ENCODE peak calls at places on chromosomes 3 and 15, in ten cellular contexts. One of them, this sample, is unnamed.

GRCh38 chr15:64845183-64845611 is 3.5 kb downstream of the PLEKHO2 start:
- DNase-seq in AG09319: no peak
- DNase-seq in cardiac fibroblast: no peak
- DNase-seq in CD8-positive, alpha-beta T cell: no peak
- DNase-seq in testis: peak; percentile 65
- DNase-seq in body of pancreas: no peak
- DNase-seq in GM13976: no peak
- DNase-seq in progenitor cell of endocrine pancreas: no peak
- DNase-seq in endothelial cell: peak; percentile 26
- DNase-seq in fibroblast of pulmonary artery: peak; percentile 53
- DNase-seq in this sample: no peak

GRCh38 chr3:10628902-10629700 is 123.7 kb upstream of the ATP2B2 start:
- DNase-seq in AG09319: no peak
- DNase-seq in cardiac fibroblast: no peak
- DNase-seq in CD8-positive, alpha-beta T cell: no peak
- DNase-seq in testis: no peak
- DNase-seq in body of pancreas: no peak
- DNase-seq in GM13976: no peak
- DNase-seq in progenitor cell of endocrine pancreas: no peak
- DNase-seq in endothelial cell: no peak
- DNase-seq in fibroblast of pulmonary artery: no peak
- DNase-seq in this sample: no peak

GRCh38 chr15:70172124-70172523 is 74.4 kb upstream of the TLE3 start:
- DNase-seq in AG09319: no peak
- DNase-seq in cardiac fibroblast: no peak
- DNase-seq in CD8-positive, alpha-beta T cell: no peak
- DNase-seq in testis: no peak
- DNase-seq in body of pancreas: no peak
- DNase-seq in GM13976: no peak
- DNase-seq in progenitor cell of endocrine pancreas: no peak
- DNase-seq in endothelial cell: no peak
- DNase-seq in fibroblast of pulmonary artery: no peak
- DNase-seq in this sample: no peak

GRCh38 chr3:172224560-172225214 is 185.3 kb downstream of the FNDC3B start:
- DNase-seq in AG09319: no peak
- DNase-seq in cardiac fibroblast: no peak
- DNase-seq in CD8-positive, alpha-beta T cell: no peak
- DNase-seq in testis: no peak
- DNase-seq in body of pancreas: no peak
- DNase-seq in GM13976: no peak
- DNase-seq in progenitor cell of endocrine pancreas: no peak
- DNase-seq in endothelial cell: no peak
- DNase-seq in fibroblast of pulmonary artery: no peak
- DNase-seq in this sample: no peak

GRCh38 chr3:38574411-38575278 is 74.8 kb downstream of the SCN5A start:
- DNase-seq in AG09319: no peak
- DNase-seq in cardiac fibroblast: peak; percentile 31
- DNase-seq in CD8-positive, alpha-beta T cell: peak; percentile 21
- DNase-seq in testis: peak; percentile 2
- DNase-seq in body of pancreas: no peak
- DNase-seq in GM13976: no peak
- DNase-seq in progenitor cell of endocrine pancreas: peak; percentile 4
- DNase-seq in endothelial cell: no peak
- DNase-seq in fibroblast of pulmonary artery: peak; percentile 44
- DNase-seq in this sample: no peak

GRCh38 chr15:78987891-78988360 is 43.1 kb upstream of the CTSH start:
- DNase-seq in AG09319: no peak
- DNase-seq in cardiac fibroblast: no peak
- DNase-seq in CD8-positive, alpha-beta T cell: no peak
- DNase-seq in testis: no peak
- DNase-seq in body of pancreas: no peak
- DNase-seq in GM13976: no peak
- DNase-seq in progenitor cell of endocrine pancreas: no peak
- DNase-seq in endothelial cell: no peak
- DNase-seq in fibroblast of pulmonary artery: peak; percentile 13
- DNase-seq in this sample: no peak

GRCh38 chr15:99704444-99704838 is 28.8 kb downstream of the LYSMD4 start:
- DNase-seq in AG09319: peak; percentile 69
- DNase-seq in cardiac fibroblast: peak; percentile 95
- DNase-seq in CD8-positive, alpha-beta T cell: no peak
- DNase-seq in testis: peak; percentile 58
- DNase-seq in body of pancreas: peak; percentile 54
- DNase-seq in GM13976: peak; percentile 61
- DNase-seq in progenitor cell of endocrine pancreas: peak; percentile 21
- DNase-seq in endothelial cell: peak; percentile 48
- DNase-seq in fibroblast of pulmonary artery: peak; percentile 95
- DNase-seq in this sample: peak; percentile 30

GRCh38 chr3:45964139-45964538 is 20.9 kb downstream of the CXCR6 start:
- DNase-seq in AG09319: no peak
- DNase-seq in cardiac fibroblast: no peak
- DNase-seq in CD8-positive, alpha-beta T cell: no peak
- DNase-seq in testis: no peak
- DNase-seq in body of pancreas: no peak
- DNase-seq in GM13976: peak; percentile 64
- DNase-seq in progenitor cell of endocrine pancreas: no peak
- DNase-seq in endothelial cell: no peak
- DNase-seq in fibroblast of pulmonary artery: no peak
- DNase-seq in this sample: no peak

GRCh38 chr3:84194032-84194431 is 764.8 kb upstream of the CADM2 start:
- DNase-seq in AG09319: no peak
- DNase-seq in cardiac fibroblast: no peak
- DNase-seq in CD8-positive, alpha-beta T cell: no peak
- DNase-seq in testis: no peak
- DNase-seq in body of pancreas: no peak
- DNase-seq in GM13976: no peak
- DNase-seq in progenitor cell of endocrine pancreas: no peak
- DNase-seq in endothelial cell: no peak
- DNase-seq in fibroblast of pulmonary artery: no peak
- DNase-seq in this sample: no peak

GRCh38 chr3:107430214-107431047 is 53.2 kb downstream of the CCDC54 start:
- DNase-seq in AG09319: no peak
- DNase-seq in cardiac fibroblast: peak; percentile 59
- DNase-seq in CD8-positive, alpha-beta T cell: no peak
- DNase-seq in testis: peak; percentile 41
- DNase-seq in body of pancreas: no peak
- DNase-seq in GM13976: peak; percentile 21
- DNase-seq in progenitor cell of endocrine pancreas: no peak
- DNase-seq in endothelial cell: peak; percentile 9
- DNase-seq in fibroblast of pulmonary artery: peak; percentile 44
- DNase-seq in this sample: no peak

GRCh38 chr3:104437131-104437750 is 929.5 kb upstream of the ALCAM start:
- DNase-seq in AG09319: no peak
- DNase-seq in cardiac fibroblast: peak; percentile 70
- DNase-seq in CD8-positive, alpha-beta T cell: no peak
- DNase-seq in testis: no peak
- DNase-seq in body of pancreas: no peak
- DNase-seq in GM13976: no peak
- DNase-seq in progenitor cell of endocrine pancreas: no peak
- DNase-seq in endothelial cell: no peak
- DNase-seq in fibroblast of pulmonary artery: peak; percentile 67
- DNase-seq in this sample: no peak

GRCh38 chr3:39809181-39809994 is at the start of gene MYRIP:
- DNase-seq in AG09319: no peak
- DNase-seq in cardiac fibroblast: no peak
- DNase-seq in CD8-positive, alpha-beta T cell: no peak
- DNase-seq in testis: peak; percentile 75
- DNase-seq in body of pancreas: peak; percentile 91
- DNase-seq in GM13976: peak; percentile 63
- DNase-seq in progenitor cell of endocrine pancreas: peak; percentile 73
- DNase-seq in endothelial cell: peak; percentile 75
- DNase-seq in fibroblast of pulmonary artery: peak; percentile 11
- DNase-seq in this sample: peak; percentile 50

GRCh38 chr3:13145131-13145825 is 72.0 kb upstream of the IQSEC1 start:
- DNase-seq in AG09319: no peak
- DNase-seq in cardiac fibroblast: no peak
- DNase-seq in CD8-positive, alpha-beta T cell: no peak
- DNase-seq in testis: no peak
- DNase-seq in body of pancreas: peak; percentile 1
- DNase-seq in GM13976: no peak
- DNase-seq in progenitor cell of endocrine pancreas: no peak
- DNase-seq in endothelial cell: no peak
- DNase-seq in fibroblast of pulmonary artery: no peak
- DNase-seq in this sample: no peak
- TF ChIP-seq CTCF in AG09319: no peak
- TF ChIP-seq CTCF in cardiac fibroblast: no peak
- TF ChIP-seq CTCF in CD8-positive, alpha-beta T cell: no peak
- TF ChIP-seq CTCF in testis: no peak
- TF ChIP-seq CTCF in body of pancreas: no peak
- TF ChIP-seq CTCF in GM13976: no peak
- TF ChIP-seq CTCF in progenitor cell of endocrine pancreas: no peak
- TF ChIP-seq CTCF in endothelial cell: no peak
- TF ChIP-seq CTCF in fibroblast of pulmonary artery: no peak
- TF ChIP-seq CTCF in this sample: no peak

GRCh38 chr15:38745136-38745535 is 180.5 kb upstream of the RASGRP1 start:
- DNase-seq in AG09319: peak; percentile 44
- DNase-seq in cardiac fibroblast: no peak
- DNase-seq in CD8-positive, alpha-beta T cell: no peak
- DNase-seq in testis: no peak
- DNase-seq in body of pancreas: no peak
- DNase-seq in GM13976: no peak
- DNase-seq in progenitor cell of endocrine pancreas: no peak
- DNase-seq in endothelial cell: no peak
- DNase-seq in fibroblast of pulmonary artery: no peak
- DNase-seq in this sample: no peak
- TF ChIP-seq CTCF in AG09319: no peak
- TF ChIP-seq CTCF in cardiac fibroblast: no peak
- TF ChIP-seq CTCF in CD8-positive, alpha-beta T cell: no peak
- TF ChIP-seq CTCF in testis: no peak
- TF ChIP-seq CTCF in body of pancreas: no peak
- TF ChIP-seq CTCF in GM13976: no peak
- TF ChIP-seq CTCF in progenitor cell of endocrine pancreas: no peak
- TF ChIP-seq CTCF in endothelial cell: no peak
- TF ChIP-seq CTCF in fibroblast of pulmonary artery: no peak
- TF ChIP-seq CTCF in this sample: no peak

GRCh38 chr3:16317561-16317945 is 52.5 kb downstream of the OXNAD1 start:
- DNase-seq in AG09319: no peak
- DNase-seq in cardiac fibroblast: no peak
- DNase-seq in CD8-positive, alpha-beta T cell: peak; percentile 47
- DNase-seq in testis: no peak
- DNase-seq in body of pancreas: no peak
- DNase-seq in GM13976: no peak
- DNase-seq in progenitor cell of endocrine pancreas: no peak
- DNase-seq in endothelial cell: no peak
- DNase-seq in fibroblast of pulmonary artery: no peak
- DNase-seq in this sample: no peak

GRCh38 chr3:16316847-16317560 is 52.0 kb downstream of the OXNAD1 start:
- DNase-seq in AG09319: no peak
- DNase-seq in cardiac fibroblast: no peak
- DNase-seq in CD8-positive, alpha-beta T cell: peak; percentile 53
- DNase-seq in testis: no peak
- DNase-seq in body of pancreas: no peak
- DNase-seq in GM13976: no peak
- DNase-seq in progenitor cell of endocrine pancreas: no peak
- DNase-seq in endothelial cell: no peak
- DNase-seq in fibroblast of pulmonary artery: no peak
- DNase-seq in this sample: no peak

GRCh38 chr3:16319723-16320122 is 54.7 kb downstream of the OXNAD1 start:
- DNase-seq in AG09319: no peak
- DNase-seq in cardiac fibroblast: no peak
- DNase-seq in CD8-positive, alpha-beta T cell: peak; percentile 47
- DNase-seq in testis: no peak
- DNase-seq in body of pancreas: no peak
- DNase-seq in GM13976: no peak
- DNase-seq in progenitor cell of endocrine pancreas: no peak
- DNase-seq in endothelial cell: no peak
- DNase-seq in fibroblast of pulmonary artery: no peak
- DNase-seq in this sample: no peak

GRCh38 chr3:16318216-16318615 is 53.2 kb downstream of the OXNAD1 start:
- DNase-seq in AG09319: peak; percentile 7
- DNase-seq in cardiac fibroblast: peak; percentile 10
- DNase-seq in CD8-positive, alpha-beta T cell: no peak
- DNase-seq in testis: no peak
- DNase-seq in body of pancreas: no peak
- DNase-seq in GM13976: no peak
- DNase-seq in progenitor cell of endocrine pancreas: no peak
- DNase-seq in endothelial cell: no peak
- DNase-seq in fibroblast of pulmonary artery: peak; percentile 48
- DNase-seq in this sample: no peak

DNA sequence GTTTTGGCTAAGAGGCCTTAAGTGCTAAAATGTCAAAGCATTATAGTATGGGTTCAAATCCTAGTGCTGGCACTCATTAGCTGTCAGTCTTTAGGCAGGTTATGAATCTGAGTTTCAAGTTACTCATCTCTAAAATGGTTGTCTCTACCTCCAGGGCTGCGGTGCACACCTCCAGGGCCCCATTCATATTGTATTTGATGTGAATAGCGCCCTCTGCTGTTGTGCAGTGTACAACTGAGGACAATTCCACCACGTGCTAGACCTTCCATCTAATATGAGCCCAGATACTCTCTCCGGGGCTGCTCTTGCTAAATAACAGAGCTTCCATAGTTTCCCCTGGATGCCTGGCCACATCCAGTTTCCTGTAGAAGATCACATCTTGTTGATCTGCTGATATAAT is 54.3 kb downstream of the OXNAD1 start:
- DNase-seq in AG09319: no peak
- DNase-seq in cardiac fibroblast: peak; percentile 27
- DNase-seq in CD8-positive, alpha-beta T cell: peak; percentile 82
- DNase-seq in testis: peak; percentile 60
- DNase-seq in body of pancreas: no peak
- DNase-seq in GM13976: peak; percentile 48
- DNase-seq in progenitor cell of endocrine pancreas: no peak
- DNase-seq in endothelial cell: peak; percentile 25
- DNase-seq in fibroblast of pulmonary artery: peak; percentile 28
- DNase-seq in this sample: no peak
- TF ChIP-seq CTCF in AG09319: peak; percentile 8
- TF ChIP-seq CTCF in cardiac fibroblast: peak; percentile 25
- TF ChIP-seq CTCF in CD8-positive, alpha-beta T cell: peak; percentile 66
- TF ChIP-seq CTCF in testis: no peak
- TF ChIP-seq CTCF in body of pancreas: no peak
- TF ChIP-seq CTCF in GM13976: peak; percentile 26
- TF ChIP-seq CTCF in progenitor cell of endocrine pancreas: peak; percentile 35
- TF ChIP-seq CTCF in endothelial cell: peak; percentile 35
- TF ChIP-seq CTCF in fibroblast of pulmonary artery: peak; percentile 34
- TF ChIP-seq CTCF in this sample: peak; percentile 45

DNA sequence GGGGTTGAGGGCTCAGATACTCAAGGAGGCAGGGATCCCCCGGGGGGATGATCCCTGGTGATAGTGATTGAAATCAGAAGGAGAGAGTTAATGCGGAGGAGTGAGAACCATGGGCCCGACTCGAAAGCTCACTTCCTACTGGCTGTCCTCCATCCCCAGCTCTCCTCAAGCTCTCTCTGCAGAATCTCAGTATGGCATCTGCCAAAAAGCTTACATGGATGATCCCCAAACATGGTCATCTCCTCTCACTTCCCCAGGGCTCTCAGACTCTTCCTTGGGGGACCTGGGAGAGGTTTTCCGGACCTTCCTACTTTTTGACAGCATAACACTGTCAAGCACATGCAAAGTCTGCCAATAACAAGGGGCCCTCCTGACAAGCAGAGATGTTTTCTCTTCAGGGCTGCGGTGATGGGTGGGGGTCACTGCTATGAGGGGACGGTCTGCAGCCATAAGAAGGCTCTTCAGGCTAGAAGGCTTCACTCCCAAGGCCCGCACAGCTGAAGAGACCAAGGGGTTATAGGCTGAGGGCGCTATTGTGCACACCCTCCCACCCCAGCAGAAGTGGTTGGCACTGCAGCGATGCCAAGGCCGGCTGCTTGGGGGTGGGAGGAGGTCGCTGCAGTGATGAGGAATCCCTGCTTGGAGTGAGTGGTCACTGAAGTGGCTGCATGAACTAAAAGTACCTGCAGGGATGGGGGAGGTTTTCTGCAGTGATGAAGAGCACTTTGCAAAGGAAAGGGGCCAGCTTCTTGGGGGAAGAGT is 828 bp upstream of the VWA5B2 start:
- DNase-seq in AG09319: no peak
- DNase-seq in cardiac fibroblast: no peak
- DNase-seq in CD8-positive, alpha-beta T cell: no peak
- DNase-seq in testis: no peak
- DNase-seq in body of pancreas: no peak
- DNase-seq in GM13976: peak; percentile 37
- DNase-seq in progenitor cell of endocrine pancreas: no peak
- DNase-seq in endothelial cell: no peak
- DNase-seq in fibroblast of pulmonary artery: no peak
- DNase-seq in this sample: no peak
- TF ChIP-seq CTCF in AG09319: no peak
- TF ChIP-seq CTCF in cardiac fibroblast: no peak
- TF ChIP-seq CTCF in CD8-positive, alpha-beta T cell: no peak
- TF ChIP-seq CTCF in testis: no peak
- TF ChIP-seq CTCF in body of pancreas: no peak
- TF ChIP-seq CTCF in GM13976: no peak
- TF ChIP-seq CTCF in progenitor cell of endocrine pancreas: no peak
- TF ChIP-seq CTCF in endothelial cell: no peak
- TF ChIP-seq CTCF in fibroblast of pulmonary artery: no peak
- TF ChIP-seq CTCF in this sample: no peak